ENCODE peak calls at places on chromosomes 12 and 14, in six cellular contexts. I, Y, G, C, S and V are unnamed samples.

GRCh38 chr12:123119808-123120207 is 31.1 kb downstream of the PITPNM2 start:
- DNase-seq in G (no peak), C (no peak), Y (no peak), I (no peak), S (no peak), V (no peak)

GRCh38 chr12:82473111-82473754 is 114.9 kb downstream of the METTL25 start:
- DNase-seq in G (no peak), S (no peak), C (no peak), I (no peak), Y (no peak), V (no peak)

GRCh38 chr14:78959674-78960264 is 789.6 kb downstream of the NRXN3 start:
- DNase-seq in I (peak), Y (no peak), G (peak), C (peak), S (peak), V (peak)

GRCh38 chr12:104498211-104498801 is 41.6 kb downstream of the CHST11 start:
- DNase-seq in Y (no peak), I (no peak), C (no peak), S (no peak), G (peak), V (peak)

GRCh38 chr12:23662966-23663365 is 286.5 kb downstream of the SOX5 start:
- DNase-seq in G (no peak), I (no peak), C (no peak), S (no peak), Y (no peak), V (no peak)

GRCh38 chr14:80862983-80863382 is 78.6 kb downstream of the CEP128 start:
- DNase-seq in Y (no peak), S (no peak), I (peak), G (no peak), C (no peak), V (no peak)

GRCh38 chr14:32073537-32074189 is 3.4 kb upstream of the ARHGAP5 start:
- DNase-seq in S (peak), Y (no peak), G (peak), C (peak), I (peak), V (peak)

GRCh38 chr14:74464785-74465184 is 28.3 kb downstream of the NPC2 start:
- DNase-seq in I (no peak), S (no peak), G (no peak), C (no peak), Y (no peak), V (no peak)

GRCh38 chr12:94053676-94054075 is 94.7 kb upstream of the PLXNC1 start:
- DNase-seq in C (no peak), G (no peak), S (no peak), I (no peak), Y (no peak), V (no peak)

GRCh38 chr12:94049718-94050117 is 98.7 kb upstream of the PLXNC1 start:
- DNase-seq in I (no peak), C (peak), S (no peak), G (no peak), Y (no peak), V (no peak)

GRCh38 chr12:94046626-94047410 is 101.6 kb upstream of the PLXNC1 start:
- DNase-seq in S (no peak), G (no peak), C (no peak), I (peak), Y (no peak), V (no peak)

GRCh38 chr12:94042321-94042720 is 106.1 kb upstream of the PLXNC1 start:
- DNase-seq in C (no peak), Y (no peak), I (no peak), G (no peak), S (no peak), V (no peak)

GRCh38 chr12:94047781-94048567 is 100.4 kb upstream of the PLXNC1 start:
- DNase-seq in G (no peak), C (no peak), Y (no peak), S (no peak), I (no peak), V (no peak)
- TF ChIP-seq CTCF in G (no peak), C (no peak), Y (no peak), S (no peak), I (no peak), V (no peak)

GRCh38 chr12:2052861-2053674 is at the start of gene CACNA1C:
- DNase-seq in S (no peak), Y (no peak), I (peak), G (peak), C (peak), V (peak)
- H3K4me3 ChIP-seq in S (peak), Y (peak), I (peak), G (peak), C (peak), V (peak)

GRCh38 chr14:100417466-100417865 is 94.3 kb downstream of the SLC25A47 start:
- DNase-seq in S (peak), Y (no peak), G (peak), C (peak), I (peak), V (peak)
- TF ChIP-seq CTCF in S (peak), Y (peak), G (peak), C (peak), I (peak), V (peak)

GRCh38 chr12:8956073-8956472 is 6.6 kb upstream of the M6PR start:
- DNase-seq in C (no peak), Y (no peak), I (no peak), G (no peak), S (no peak), V (no peak)

GRCh38 chr12:8956772-8957171 is 7.3 kb upstream of the M6PR start:
- DNase-seq in G (no peak), Y (no peak), S (no peak), I (no peak), C (no peak), V (no peak)

GRCh38 chr12:8951744-8952143 is 2.3 kb upstream of the M6PR start:
- DNase-seq in C (no peak), Y (no peak), G (no peak), S (no peak), I (no peak), V (no peak)

GRCh38 chr12:8950702-8951478 is 1.4 kb upstream of the M6PR start:
- DNase-seq in S (no peak), Y (no peak), G (no peak), C (no peak), I (no peak), V (no peak)

GRCh38 chr12:8953773-8954402 is 4.4 kb upstream of the M6PR start:
- DNase-seq in S (no peak), G (no peak), I (no peak), Y (no peak), C (no peak), V (no peak)
- H3K4me3 ChIP-seq in S (no peak), G (no peak), I (no peak), Y (no peak), C (no peak), V (no peak)

DNA sequence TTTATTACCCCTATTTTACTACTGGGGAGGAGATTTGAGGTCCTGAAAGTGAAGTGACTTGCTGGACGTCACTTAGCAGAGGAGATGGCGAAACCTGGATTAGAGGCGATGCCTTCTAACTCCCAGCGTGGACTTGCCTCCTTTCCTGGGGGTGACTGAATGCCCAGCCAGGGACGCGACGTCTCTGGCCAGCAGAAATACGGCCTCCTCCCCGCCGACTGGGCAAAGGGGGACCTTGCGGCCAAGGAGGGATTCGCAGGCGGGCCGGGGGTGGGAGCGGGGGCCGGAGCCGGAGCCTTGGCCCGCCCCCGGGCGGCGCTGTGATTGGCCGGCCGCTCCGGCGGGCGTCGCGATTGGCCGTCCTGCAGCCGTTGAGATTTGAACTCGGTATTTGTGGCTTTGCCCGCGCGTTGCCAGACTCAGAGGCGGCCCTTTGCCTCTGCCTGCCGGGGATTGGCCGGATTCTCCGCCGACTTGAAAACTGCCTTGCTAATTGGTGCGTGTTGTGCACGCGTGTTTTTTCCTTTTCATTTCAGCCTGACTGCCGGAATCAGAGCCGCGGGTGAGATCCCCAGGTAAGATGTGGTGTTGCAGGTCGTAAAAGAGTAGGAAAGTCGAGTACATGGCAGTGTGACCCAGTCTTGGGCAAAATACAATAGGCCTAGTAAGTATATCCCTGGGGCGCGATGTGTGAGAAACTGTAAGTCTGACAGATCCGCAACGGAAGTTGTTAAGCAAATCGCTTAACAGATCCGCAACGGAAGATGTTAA is at the start of gene NCAPD2:
- DNase-seq in Y (peak), S (peak), C (peak), I (peak), G (peak), V (peak)
- TF ChIP-seq CTCF in Y (peak), S (peak), C (peak), I (no peak), G (peak), V (no peak)